ENCODE peak calls at places on chromosomes 5 and 9, in seven cellular contexts. Y is central memory CD4-positive, alpha-beta T cell; T is small intestine; L is IMR-90; J is fibroblast of lung; U is endothelial cell of umbilical vein; A is sciatic nerve. Z is an unnamed sample.

GRCh38 chr5:32990593-32991415 is 279.7 kb downstream of the NPR3 start:
- DNase-seq in A (no peak), L (no peak), T (no peak), J (no peak), Y (no peak), U (no peak), Z (no peak)

GRCh38 chr9:73780916-73781315 is 629.3 kb downstream of the ANXA1 start:
- DNase-seq in Y (no peak), U (no peak), A (no peak), L (no peak), J (peak; percentile 96), T (no peak), Z (no peak)

GRCh38 chr5:133930061-133930823 is 38.2 kb downstream of the C5orf15 start:
- DNase-seq in L (peak; percentile 75), J (peak; percentile 87), U (no peak), Y (peak; percentile 63), A (no peak), T (no peak), Z (no peak)

GRCh38 chr5:105685884-105686283 is 1984.9 kb downstream of the EFNA5 start:
- DNase-seq in T (no peak), U (no peak), J (no peak), Y (no peak), L (no peak), A (no peak), Z (no peak)

GRCh38 chr5:160165137-160166068 is 46.2 kb upstream of the PWWP2A start:
- DNase-seq in T (peak; percentile 11), L (peak; percentile 98), U (peak; percentile 86), J (peak; percentile 99), A (peak; percentile 95), Y (no peak), Z (no peak)

GRCh38 chr5:137328418-137328937 is 170.6 kb downstream of the SPOCK1 start:
- DNase-seq in L (no peak), T (no peak), J (no peak), U (no peak), A (no peak), Y (no peak), Z (no peak)

GRCh38 chr5:55176176-55176818 is 3.3 kb upstream of the CDC20B start:
- DNase-seq in A (peak; percentile 62), J (no peak), T (peak; percentile 64), L (no peak), Y (no peak), U (peak; percentile 39), Z (peak; percentile 51)

GRCh38 chr9:111559000-111559610 is 34.1 kb downstream of the ZNF483 start:
- DNase-seq in L (peak; percentile 69), U (no peak), J (peak; percentile 73), A (no peak), T (peak; percentile 91), Y (no peak), Z (no peak)

GRCh38 chr5:125199968-125200841 is 453.8 kb upstream of the ZNF608 start:
- DNase-seq in J (peak; percentile 26), U (peak; percentile 13), Y (no peak), L (no peak), T (peak; percentile 14), A (no peak), Z (no peak)

GRCh38 chr5:14787801-14788579 is 83.6 kb downstream of the ANKH start:
- DNase-seq in A (no peak), U (no peak), J (no peak), Y (no peak), L (no peak), T (no peak), Z (no peak)

GRCh38 chr9:124454791-124455443 is 4.7 kb downstream of the ADGRD2 start:
- DNase-seq in L (no peak), T (no peak), J (no peak), U (no peak), A (no peak), Y (no peak), Z (no peak)

GRCh38 chr5:39430461-39430860 is 5.7 kb upstream of the DAB2 start:
- DNase-seq in J (no peak), U (no peak), Y (no peak), L (no peak), T (no peak), A (no peak), Z (no peak)

GRCh38 chr9:128091571-128091970 is 23.5 kb downstream of the SLC25A25 start:
- DNase-seq in Y (no peak), J (no peak), T (no peak), A (no peak), L (no peak), U (no peak), Z (no peak)

GRCh38 chr9:134005381-134005780 is 13.3 kb upstream of the VAV2 start:
- DNase-seq in T (no peak), L (no peak), Y (no peak), A (no peak), U (no peak), J (no peak), Z (no peak)

GRCh38 chr5:151534345-151534744 is 56.8 kb downstream of the FAT2 start:
- DNase-seq in J (no peak), T (no peak), L (no peak), Y (no peak), U (no peak), A (no peak), Z (no peak)

GRCh38 chr5:170114271-170114670 is 8.6 kb downstream of the FOXI1 start:
- DNase-seq in U (no peak), T (no peak), L (no peak), A (no peak), J (no peak), Y (no peak), Z (no peak)

Z was measured in HuH-7.